ENCODE peak calls at places on chromosomes 4 and X, in eight cellular contexts. C is GM13977, K is psoas muscle, S is nephron progenitor cell, U is lower lobe of right lung, A is BJ, B is left ventricle myocardium inferior, W is GM20000. R is an unnamed sample.

GRCh38 chr4:5592272-5592671 is 116.1 kb downstream of the EVC2 start:
- DNase-seq in C (no peak), K (no peak), S (no peak), U (no peak), A (no peak), B (no peak), W (no peak), R (no peak)

GRCh38 chr4:158769175-158769831 is 477 bp downstream of the FNIP2 start:
- DNase-seq in C (no peak), K (peak), S (peak), U (peak), A (no peak), B (peak), W (peak), R (peak)

GRCh38 chr4:97104006-97104405 is 1039.3 kb downstream of the STPG2 start:
- DNase-seq in C (no peak), K (no peak), S (no peak), U (no peak), A (no peak), B (no peak), W (no peak), R (no peak)

GRCh38 chrX:114162068-114162735 is 421.7 kb upstream of the HTR2C start:
- DNase-seq in C (no peak), K (no peak), S (peak), U (no peak), A (no peak), B (no peak), W (no peak), R (peak)

GRCh38 chrX:123807825-123808416 is 51.9 kb upstream of the XIAP start:
- DNase-seq in C (no peak), K (no peak), S (no peak), U (no peak), A (peak), B (no peak), W (no peak), R (no peak)

GRCh38 chr4:113444386-113444785 is 317.2 kb downstream of the CAMK2D start:
- DNase-seq in C (no peak), K (no peak), S (no peak), U (no peak), A (no peak), B (no peak), W (no peak), R (no peak)

GRCh38 chr4:150238591-150238990 is 160.3 kb downstream of the DCLK2 start:
- DNase-seq in C (no peak), K (no peak), S (no peak), U (no peak), A (no peak), B (no peak), W (no peak), R (no peak)

GRCh38 chr4:48944659-48945290 is 38.2 kb upstream of the OCIAD2 start:
- DNase-seq in C (peak), K (no peak), S (peak), U (no peak), A (no peak), B (no peak), W (peak), R (peak)

GRCh38 chr4:152996101-152996500 is 60.0 kb downstream of the FHDC1 start:
- DNase-seq in C (no peak), K (peak), S (no peak), U (no peak), A (no peak), B (no peak), W (no peak), R (peak)

GRCh38 chr4:138655970-138656369 is 359.6 kb upstream of the NOCT start:
- DNase-seq in C (no peak), K (no peak), S (no peak), U (no peak), A (no peak), B (no peak), W (no peak), R (no peak)

GRCh38 chrX:72258174-72258573 is 18.9 kb downstream of the RPS4X start:
- DNase-seq in C (no peak), K (no peak), S (no peak), U (no peak), A (peak), B (no peak), W (no peak), R (peak)

GRCh38 chrX:118183606-118184005 is 67.0 kb upstream of the KLHL13 start:
- DNase-seq in C (no peak), K (no peak), S (no peak), U (no peak), A (no peak), B (no peak), W (no peak), R (no peak)

GRCh38 chrX:9535101-9535500 is 70.2 kb downstream of the TBL1X start:
- DNase-seq in C (no peak), K (no peak), S (no peak), U (no peak), A (no peak), B (no peak), W (no peak), R (no peak)

GRCh38 chrX:45322382-45322781 is 121.7 kb upstream of the DIPK2B start:
- DNase-seq in C (no peak), K (no peak), S (peak), U (no peak), A (no peak), B (no peak), W (no peak), R (peak)

GRCh38 chr4:25769251-25769650 is 93.5 kb downstream of the SEL1L3 start:
- DNase-seq in C (no peak), K (no peak), S (no peak), U (no peak), A (no peak), B (peak), W (no peak), R (no peak)

GRCh38 chrX:65987856-65988255 is 52.0 kb downstream of the VSIG4 start:
- DNase-seq in C (no peak), K (no peak), S (no peak), U (no peak), A (no peak), B (no peak), W (no peak), R (no peak)

GRCh38 chr4:44674471-44674870 is 3.7 kb upstream of the GUF1 start:
- DNase-seq in C (no peak), K (no peak), S (no peak), U (no peak), A (no peak), B (no peak), W (no peak), R (no peak)

GRCh38 chr4:22237155-22237751 is 278.6 kb downstream of the ADGRA3 start:
- DNase-seq in C (no peak), K (no peak), S (peak), U (peak), A (no peak), B (no peak), W (no peak), R (peak)

GRCh38 chr4:2510351-2511259 is 25.8 kb upstream of the FAM193A start:
- DNase-seq in C (no peak), K (no peak), S (no peak), U (no peak), A (no peak), B (no peak), W (no peak), R (no peak)

GRCh38 chrX:119617511-119618164 is 11.4 kb upstream of the NKRF start:
- DNase-seq in C (peak), K (no peak), S (no peak), U (no peak), A (no peak), B (no peak), W (no peak), R (no peak)

GRCh38 chr4:176002007-176002623 is 63.5 kb upstream of the WDR17 start:
- DNase-seq in C (peak), K (peak), S (peak), U (peak), A (no peak), B (no peak), W (peak), R (peak)

GRCh38 chrX:12581546-12581945 is 209.7 kb upstream of the PRPS2 start:
- DNase-seq in C (no peak), K (no peak), S (no peak), U (no peak), A (no peak), B (no peak), W (no peak), R (no peak)

GRCh38 chr4:87363552-87363951 is 27.4 kb downstream of the HSD17B11 start:
- DNase-seq in C (no peak), K (no peak), S (no peak), U (no peak), A (no peak), B (no peak), W (no peak), R (no peak)

GRCh38 chr4:72631296-72631695 is 62.3 kb upstream of the ADAMTS3 start:
- DNase-seq in C (no peak), K (peak), S (no peak), U (no peak), A (peak), B (peak), W (no peak), R (no peak)

GRCh38 chr4:173522160-173522873 is 7.7 kb downstream of the HAND2 start:
- DNase-seq in C (no peak), K (peak), S (peak), U (no peak), A (peak), B (peak), W (no peak), R (no peak)

GRCh38 chr4:128841402-128841801 is 31.9 kb downstream of the JADE1 start:
- DNase-seq in C (no peak), K (no peak), S (no peak), U (no peak), A (no peak), B (no peak), W (no peak), R (no peak)

GRCh38 chr4:13558881-13559280 is 14.6 kb upstream of the NKX3-2 start:
- DNase-seq in C (no peak), K (no peak), S (no peak), U (no peak), A (no peak), B (no peak), W (no peak), R (no peak)

GRCh38 chr4:174394915-174395314 is 111.2 kb downstream of the CEP44 start:
- DNase-seq in C (no peak), K (no peak), S (no peak), U (no peak), A (peak), B (no peak), W (no peak), R (no peak)

GRCh38 chr4:147378780-147379179 is 102.1 kb upstream of the EDNRA start:
- DNase-seq in C (no peak), K (no peak), S (no peak), U (no peak), A (no peak), B (no peak), W (no peak), R (peak)

GRCh38 chrX:14673764-14674163 is 144.4 kb downstream of the GLRA2 start:
- DNase-seq in C (peak), K (no peak), S (no peak), U (no peak), A (peak), B (no peak), W (peak), R (peak)

GRCh38 chr4:6044805-6045204 is 26.6 kb upstream of the C4orf50 start:
- DNase-seq in C (no peak), K (no peak), S (no peak), U (no peak), A (no peak), B (no peak), W (no peak), R (no peak)

GRCh38 chr4:1260418-1261106 is 11.6 kb upstream of the CTBP1 start:
- DNase-seq in C (no peak), K (no peak), S (no peak), U (no peak), A (no peak), B (no peak), W (no peak), R (no peak)

GRCh38 chr4:169993531-169993930 is 32.7 kb downstream of the MFAP3L start:
- DNase-seq in C (no peak), K (no peak), S (no peak), U (no peak), A (no peak), B (no peak), W (no peak), R (no peak)

GRCh38 chrX:69229436-69229835 is 64.2 kb upstream of the PJA1 start:
- DNase-seq in C (no peak), K (no peak), S (no peak), U (no peak), A (peak), B (no peak), W (no peak), R (no peak)

GRCh38 chrX:70134116-70134477 is 850 bp downstream of the IGBP1 start:
- DNase-seq in C (no peak), K (no peak), S (peak), U (no peak), A (no peak), B (no peak), W (no peak), R (no peak)

DNA sequence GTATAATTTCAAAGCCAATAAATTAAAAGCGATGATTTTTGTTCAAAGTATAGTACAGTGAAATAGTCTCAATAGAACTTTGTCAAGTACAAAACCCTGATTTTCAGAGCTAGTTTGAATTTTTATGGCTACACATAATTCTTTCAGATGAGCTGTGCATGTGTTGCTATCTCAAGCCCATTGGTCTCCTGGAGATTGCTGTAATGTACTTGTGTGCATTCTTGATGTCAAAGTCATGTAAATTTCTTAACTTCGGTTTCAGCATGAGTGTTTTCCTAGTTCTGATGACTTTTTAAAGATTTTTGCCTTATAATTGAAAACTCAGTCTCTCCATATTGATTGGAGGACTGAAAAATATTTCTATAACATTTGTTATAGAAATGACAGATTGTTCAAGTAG is 200.9 kb downstream of the CEP135 start:
- DNase-seq in C (no peak), K (no peak), S (no peak), U (no peak), A (no peak), B (no peak), W (no peak), R (no peak)
- TF ChIP-seq CTCF in C (no peak), K (no peak), S (no peak), U (no peak), A (no peak), B (no peak), W (no peak), R (no peak)

GRCh38 chr4:7331682-7332000 is 103.1 kb downstream of the PSAPL1 start:
- DNase-seq in C (no peak), K (peak), S (no peak), U (peak), A (no peak), B (peak), W (no peak), R (no peak)
- TF ChIP-seq CTCF in C (no peak), K (no peak), S (no peak), U (no peak), A (no peak), B (no peak), W (no peak), R (no peak)

GRCh38 chrX:22314211-22314610 is 41.5 kb downstream of the CBLL2 start:
- DNase-seq in C (no peak), K (no peak), S (no peak), U (no peak), A (no peak), B (no peak), W (no peak), R (no peak)

GRCh38 chrX:22310779-22311178 is 38.1 kb downstream of the CBLL2 start:
- DNase-seq in C (no peak), K (no peak), S (no peak), U (no peak), A (no peak), B (no peak), W (no peak), R (no peak)

GRCh38 chrX:22314692-22315091 is 42.0 kb downstream of the CBLL2 start:
- DNase-seq in C (no peak), K (no peak), S (no peak), U (no peak), A (no peak), B (no peak), W (no peak), R (no peak)

GRCh38 chrX:22313757-22314156 is 41.0 kb downstream of the CBLL2 start:
- DNase-seq in C (no peak), K (no peak), S (no peak), U (no peak), A (no peak), B (no peak), W (no peak), R (no peak)
- TF ChIP-seq CTCF in C (no peak), K (no peak), S (no peak), U (no peak), A (no peak), B (no peak), W (no peak), R (no peak)

DNA sequence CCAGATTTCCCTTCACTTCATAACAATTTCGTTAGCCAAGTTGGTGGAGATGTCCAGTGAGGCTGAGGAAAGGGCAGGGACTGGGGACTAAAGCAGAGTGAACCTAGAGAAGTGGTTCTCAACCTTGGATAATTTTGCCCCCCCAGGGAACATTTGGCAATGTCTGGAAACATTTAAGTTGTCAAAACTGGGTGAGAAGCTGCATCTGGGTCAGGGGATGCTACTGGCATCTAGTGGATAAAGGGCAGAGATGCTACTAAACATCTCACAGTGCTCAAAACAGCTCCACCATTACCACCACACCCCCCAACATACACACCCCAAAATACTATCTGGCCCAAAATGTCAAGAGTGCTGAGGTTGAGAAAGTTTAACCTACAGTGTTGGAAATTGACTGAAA is 32.0 kb upstream of the FGF16 start:
- DNase-seq in C (no peak), K (no peak), S (no peak), U (no peak), A (no peak), B (no peak), W (no peak), R (no peak)
- TF ChIP-seq CTCF in C (no peak), K (no peak), S (no peak), U (no peak), A (peak), B (peak), W (no peak), R (no peak)

GRCh38 chr4:125762537-125762936 is 447.8 kb downstream of the FAT4 start:
- DNase-seq in C (no peak), K (no peak), S (no peak), U (no peak), A (no peak), B (no peak), W (no peak), R (no peak)
- TF ChIP-seq CTCF in C (no peak), K (no peak), S (no peak), U (no peak), A (peak), B (no peak), W (no peak), R (no peak)

GRCh38 chrX:148885203-148885602 is 384.8 kb downstream of the AFF2 start:
- DNase-seq in C (no peak), K (no peak), S (no peak), U (no peak), A (no peak), B (no peak), W (no peak), R (no peak)
- TF ChIP-seq CTCF in C (no peak), K (no peak), S (no peak), U (no peak), A (no peak), B (no peak), W (no peak), R (no peak)

DNA sequence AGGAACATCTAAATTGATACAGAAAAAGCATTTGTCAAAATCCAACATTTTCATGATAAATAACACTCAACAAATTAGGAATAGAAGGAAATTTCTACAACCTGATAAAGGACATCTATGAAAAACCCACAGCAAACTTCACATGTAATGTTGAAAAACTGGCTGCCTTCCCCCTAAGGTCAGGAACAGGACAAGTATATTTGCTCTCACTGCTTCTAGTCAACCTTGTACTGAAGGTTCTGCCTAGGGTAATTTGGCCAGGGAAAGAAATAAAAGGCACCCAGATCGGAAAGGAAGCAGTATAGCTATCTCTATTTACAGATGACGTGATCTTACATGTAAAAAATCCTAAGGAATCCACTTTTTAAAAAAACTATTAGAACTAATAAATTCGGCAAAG is 97.1 kb upstream of the USP9X start:
- DNase-seq in C (no peak), K (no peak), S (no peak), U (no peak), A (no peak), B (no peak), W (no peak), R (no peak)
- TF ChIP-seq CTCF in C (no peak), K (no peak), S (no peak), U (no peak), A (no peak), B (no peak), W (no peak), R (no peak)

R was measured in Calu3.